ENCODE peak calls at places on chromosomes 1 and 21, in nine cellular contexts. U is K562, Z is IMR-90, S is uterus, W is thyroid gland, L is stomach, H is adrenal gland, J is breast epithelium, Y is tibial nerve. R is an unnamed sample. For H3K36me3, the result is how much of the 10 kb centered on the place peaks cover.

GRCh38 chr1:30856260-30856790 is 52.2 kb downstream of the SDC3 start:
- DNase-seq in U (no peak), L (peak), Y (no peak), W (peak), S (no peak), H (peak), J (no peak), Z (no peak), R (no peak)

GRCh38 chr1:23419180-23419579 is 5.4 kb downstream of the TCEA3 start:
- DNase-seq in J (no peak), H (no peak), W (no peak), L (no peak), U (no peak), Z (no peak), Y (no peak), S (no peak), R (no peak)

GRCh38 chr21:43701936-43702784 is 16.8 kb upstream of the PDXK start:
- DNase-seq in H (no peak), Y (no peak), L (no peak), U (no peak), W (no peak), J (no peak), S (no peak), Z (no peak), R (no peak)

GRCh38 chr21:28904961-28905435 is 87.7 kb downstream of the LTN1 start:
- DNase-seq in W (no peak), S (no peak), H (no peak), Z (no peak), L (no peak), J (no peak), Y (no peak), U (no peak), R (no peak)

GRCh38 chr1:170134126-170134525 is 11.6 kb upstream of the NTMT2 start:
- DNase-seq in W (no peak), S (no peak), H (no peak), L (no peak), U (no peak), J (no peak), Z (no peak), Y (no peak), R (no peak)

GRCh38 chr1:24140741-24141181 is 2.2 kb downstream of the IL22RA1 start:
- DNase-seq in H (no peak), S (no peak), Z (no peak), Y (no peak), L (no peak), J (no peak), U (no peak), W (no peak), R (peak)

GRCh38 chr1:97999320-97999719 is 78.5 kb upstream of the DPYD start:
- DNase-seq in S (no peak), J (no peak), Z (peak), L (no peak), U (no peak), W (no peak), H (no peak), Y (no peak), R (no peak)

GRCh38 chr1:75203415-75204277 is 69.5 kb downstream of the LHX8 start:
- DNase-seq in Y (no peak), S (no peak), H (no peak), U (peak), J (no peak), L (no peak), W (no peak), Z (peak), R (peak)

GRCh38 chr1:242245255-242245654 is 246.4 kb upstream of the MAP1LC3C start:
- DNase-seq in J (no peak), W (no peak), Y (no peak), U (no peak), S (no peak), H (no peak), Z (no peak), L (no peak), R (no peak)

GRCh38 chr1:71464016-71464415 is 383.2 kb upstream of the ZRANB2 start:
- DNase-seq in L (no peak), Z (peak), W (no peak), S (no peak), H (no peak), U (no peak), J (no peak), Y (no peak), R (no peak)

GRCh38 chr1:90706437-90707362 is 10.4 kb downstream of the BARHL2 start:
- DNase-seq in Z (no peak), H (peak), W (peak), J (no peak), L (no peak), Y (no peak), U (peak), S (no peak), R (peak)

GRCh38 chr1:154944422-154945159 is 8.1 kb upstream of the PMVK start:
- DNase-seq in U (peak), H (no peak), L (no peak), Y (no peak), Z (no peak), J (no peak), S (no peak), W (peak), R (no peak)
- TF ChIP-seq POLR2A in U (no peak), H (no peak), L (no peak), Y (no peak), Z (no peak), J (no peak), S (no peak), W (no peak), R (no peak)

GRCh38 chr1:185929759-185930158 is 195.6 kb downstream of the HMCN1 start:
- DNase-seq in W (no peak), J (no peak), L (no peak), H (no peak), S (no peak), Y (no peak), U (no peak), Z (peak), R (no peak)
- H3K36me3 ChIP-seq in W (under half), J (under half), L (under half), H (under half), S (under half), Y (under half), U (under half), Z (under half), R (under half)

GRCh38 chr1:204415351-204415750 is 3.7 kb upstream of the PPP1R15B start:
- DNase-seq in Y (no peak), W (no peak), Z (no peak), S (no peak), L (no peak), H (no peak), J (no peak), U (no peak), R (no peak)
- TF ChIP-seq POLR2A in Y (no peak), W (no peak), Z (no peak), S (no peak), L (no peak), H (no peak), J (no peak), U (no peak), R (no peak)

GRCh38 chr1:53553734-53554509 is 94.7 kb downstream of the DMRTB1 start:
- DNase-seq in Y (no peak), U (no peak), L (no peak), J (peak), S (peak), W (no peak), H (no peak), Z (no peak), R (peak)
- H3K36me3 ChIP-seq in Y (under half), U (under half), L (under half), J (under half), S (under half), W (under half), H (under half), Z (under half), R (under half)

DNA sequence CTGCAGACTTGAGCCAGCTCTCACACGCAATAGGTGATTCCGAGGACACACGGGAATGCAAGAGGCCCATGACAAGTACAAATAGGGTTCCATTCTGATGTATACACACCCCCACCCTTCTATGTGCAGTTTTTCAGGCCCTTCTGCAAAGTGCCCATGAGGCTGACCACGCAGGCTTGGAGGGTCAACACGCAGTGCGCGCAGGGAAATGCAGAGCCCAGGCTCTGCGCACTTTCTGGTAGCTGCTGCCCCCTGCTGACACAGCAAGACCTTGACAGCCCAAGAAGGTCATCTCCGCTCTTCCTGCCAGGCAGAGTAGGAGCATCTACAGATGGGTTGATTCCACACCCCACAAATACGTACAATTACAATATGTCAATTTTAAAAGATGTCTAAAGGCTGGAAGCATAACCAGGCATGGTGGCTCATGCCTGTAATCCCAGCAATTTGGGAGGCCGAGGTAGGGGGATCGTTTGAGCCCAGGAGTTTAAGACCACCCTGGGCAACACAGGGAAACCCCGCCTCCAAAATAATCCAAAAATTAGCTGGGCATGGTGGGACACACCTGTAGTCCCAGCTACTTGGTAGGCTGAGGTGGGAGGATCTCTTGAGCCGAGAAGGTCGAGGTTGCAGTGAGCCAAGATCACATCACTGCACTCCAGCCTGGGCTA is 18.5 kb downstream of the SH3BP5L start:
- DNase-seq in J (no peak), U (peak), L (peak), W (peak), H (peak), Y (no peak), S (no peak), Z (peak), R (peak)
- TF ChIP-seq POLR2A in J (no peak), U (no peak), L (no peak), W (no peak), H (no peak), Y (no peak), S (no peak), Z (no peak), R (no peak)

GRCh38 chr1:150152772-150153461 is 3.2 kb downstream of the PLEKHO1 start:
- DNase-seq in W (no peak), S (no peak), L (no peak), H (peak), J (no peak), Y (no peak), U (no peak), Z (peak), R (no peak)

GRCh38 chr1:150154143-150154542 is 4.4 kb downstream of the PLEKHO1 start:
- DNase-seq in U (no peak), L (no peak), J (no peak), W (no peak), Y (no peak), Z (no peak), S (peak), H (peak), R (no peak)

GRCh38 chr1:150151291-150152181 is 1.8 kb downstream of the PLEKHO1 start:
- DNase-seq in Z (no peak), J (no peak), W (no peak), U (no peak), H (peak), S (no peak), L (peak), Y (no peak), R (peak)

GRCh38 chr1:150150511-150151021 is 850 bp downstream of the PLEKHO1 start:
- DNase-seq in U (peak), W (peak), S (peak), Z (no peak), Y (no peak), J (no peak), L (no peak), H (no peak), R (no peak)

DNA sequence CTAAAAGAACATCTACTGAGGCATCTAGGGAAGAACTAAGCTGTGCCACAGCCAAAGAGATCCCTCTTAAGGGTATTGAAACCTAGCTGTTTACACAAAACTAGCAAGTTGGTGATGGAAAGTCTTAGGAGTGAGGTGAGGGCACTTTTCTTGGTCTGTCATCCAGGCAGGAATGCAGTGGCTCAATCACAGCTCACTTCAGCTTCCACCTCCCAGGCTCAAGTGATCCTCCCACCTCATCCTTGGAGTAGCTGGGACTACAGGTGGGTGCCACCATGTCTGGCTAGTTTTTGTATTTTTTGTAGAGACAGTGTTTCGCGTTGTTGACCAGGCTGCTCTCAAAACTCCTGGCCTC is 2.4 kb downstream of the PLEKHO1 start:
- DNase-seq in U (no peak), S (no peak), J (no peak), W (peak), Z (no peak), Y (no peak), L (no peak), H (no peak), R (no peak)
- H3K36me3 ChIP-seq in U (under half), S (under half), J (under half), W (under half), Z (under half), Y (under half), L (under half), H (under half), R (under half)

DNA sequence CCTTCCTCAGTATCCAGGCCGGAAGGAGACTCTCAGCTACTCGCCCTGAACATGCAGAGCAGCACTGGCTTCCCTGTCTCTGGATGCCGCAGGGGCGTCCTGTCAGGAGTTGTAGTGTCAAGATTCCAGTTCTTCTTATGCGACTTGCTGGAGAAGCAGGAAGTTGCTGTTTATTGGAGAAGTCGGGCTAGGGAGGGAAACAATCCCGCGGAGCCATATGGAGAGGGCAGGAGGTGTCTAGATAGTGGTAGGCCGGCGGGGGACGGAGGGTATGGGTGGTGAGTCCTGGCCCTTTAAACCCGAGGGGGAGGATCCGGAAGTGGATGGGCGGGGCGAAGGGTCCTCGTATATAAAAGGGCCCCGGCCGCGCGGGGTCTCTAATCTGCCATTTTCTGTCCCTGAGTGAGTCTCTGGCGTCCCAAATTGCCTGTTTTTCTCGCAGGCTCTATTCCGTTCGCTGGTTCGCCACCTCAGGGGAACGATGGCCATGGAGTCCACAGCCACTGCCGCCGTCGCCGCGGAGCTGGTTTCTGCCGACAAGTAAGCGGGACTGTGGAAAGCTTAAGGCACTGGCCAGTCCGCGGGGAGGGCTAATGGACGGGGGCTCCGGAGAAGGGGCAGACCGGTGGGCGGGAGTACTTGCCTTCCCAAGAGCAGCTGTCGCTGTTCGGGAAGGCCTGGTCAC is at the start of gene NASP:
- DNase-seq in W (peak), L (peak), Z (peak), S (peak), U (peak), H (peak), J (peak), Y (peak), R (peak)
- TF ChIP-seq POLR2A in W (peak), L (no peak), Z (peak), S (peak), U (peak), H (peak), J (peak), Y (peak), R (peak)

DNA sequence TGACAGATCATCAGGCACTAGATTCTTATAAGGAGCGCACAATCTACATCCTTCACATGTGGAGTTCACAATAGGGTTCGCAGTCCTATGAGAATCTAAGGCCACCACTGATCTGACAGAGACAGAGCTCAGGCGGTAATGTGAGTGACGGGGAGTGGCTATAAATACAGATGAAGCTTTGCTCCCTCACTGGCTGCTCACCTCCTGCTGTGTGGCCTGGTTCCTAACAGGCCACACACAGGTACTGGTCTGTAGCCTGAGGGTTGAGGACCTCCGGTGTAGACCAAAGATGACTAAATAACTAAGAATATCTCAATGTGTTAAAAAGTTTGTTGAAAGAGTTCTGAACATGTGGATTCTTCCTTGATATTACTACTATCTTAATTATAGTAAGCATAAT is 56.2 kb upstream of the ADAM30 start:
- DNase-seq in S (no peak), Y (no peak), J (no peak), Z (no peak), W (no peak), U (no peak), L (no peak), H (no peak), R (no peak)
- H3K36me3 ChIP-seq in S (under half), Y (under half), J (under half), Z (under half), W (under half), U (under half), L (half or more), H (under half), R (under half)

GRCh38 chr1:2544093-2544874 is 11.9 kb upstream of the TNFRSF14 start:
- DNase-seq in J (no peak), U (peak), Y (no peak), Z (no peak), H (no peak), S (no peak), L (no peak), W (no peak), R (no peak)

GRCh38 chr1:2546515-2547209 is 9.5 kb upstream of the TNFRSF14 start:
- DNase-seq in J (peak), Y (peak), W (peak), L (peak), S (peak), H (peak), Z (peak), U (peak), R (peak)

GRCh38 chr1:2544875-2545638 is 11.1 kb upstream of the TNFRSF14 start:
- DNase-seq in S (no peak), J (no peak), Y (no peak), Z (no peak), L (peak), W (peak), H (peak), U (peak), R (no peak)

GRCh38 chr1:2547210-2548067 is 8.7 kb upstream of the TNFRSF14 start:
- DNase-seq in H (no peak), S (no peak), U (no peak), J (no peak), Z (no peak), L (no peak), Y (no peak), W (no peak), R (no peak)

GRCh38 chr1:2545754-2546514 is 10.2 kb upstream of the TNFRSF14 start:
- DNase-seq in U (peak), W (peak), J (peak), S (peak), L (peak), Y (peak), Z (peak), H (peak), R (peak)
- TF ChIP-seq POLR2A in U (peak), W (peak), J (no peak), S (no peak), L (no peak), Y (no peak), Z (no peak), H (peak), R (no peak)